ENCODE peak calls at places on chromosomes 2 and 18, in seven cellular contexts. K is left ventricle myocardium inferior, U is tibial artery, G is PC-3, A is fibroblast of lung, D is neural progenitor cell, N is GM23248. B is an unnamed sample.

GRCh38 chr2:8587251-8587791 is 94.5 kb upstream of the ID2 start:
- DNase-seq in A (no peak), K (no peak), G (no peak), N (no peak), U (no peak), D (no peak), B (no peak)

GRCh38 chr18:30086351-30086750 is 956.2 kb downstream of the DSC3 start:
- DNase-seq in K (no peak), N (no peak), A (no peak), G (no peak), D (no peak), U (no peak), B (no peak)

GRCh38 chr18:13562494-13563029 is 163.8 kb downstream of the FAM210A start:
- DNase-seq in N (no peak), D (no peak), A (no peak), U (no peak), G (no peak), K (no peak), B (no peak)

GRCh38 chr2:56680971-56681631 is 497.3 kb downstream of the CCDC85A start:
- DNase-seq in N (peak; percentile 41), D (no peak), U (no peak), G (peak; percentile 73), A (no peak), K (no peak), B (peak; percentile 5)

GRCh38 chr18:41646915-41647314 is 308.1 kb upstream of the PIK3C3 start:
- DNase-seq in D (no peak), A (no peak), N (no peak), U (no peak), K (no peak), G (no peak), B (no peak)

GRCh38 chr2:17877811-17878221 is 651 bp upstream of the KCNS3 start:
- DNase-seq in U (no peak), G (no peak), K (no peak), A (no peak), D (peak; percentile 60), N (peak; percentile 45), B (no peak)

GRCh38 chr18:31656754-31657153 is 27.6 kb downstream of the B4GALT6 start:
- DNase-seq in D (no peak), U (no peak), K (no peak), N (no peak), G (no peak), A (no peak), B (no peak)

GRCh38 chr18:1998121-1998520 is 573.2 kb downstream of the METTL4 start:
- DNase-seq in A (no peak), U (no peak), K (no peak), N (no peak), D (no peak), G (peak; percentile 18), B (no peak)

GRCh38 chr2:195848119-195848899 is 191.3 kb downstream of the SLC39A10 start:
- DNase-seq in D (no peak), A (no peak), G (peak; percentile 18), N (peak; percentile 7), U (no peak), K (no peak), B (no peak)

GRCh38 chr2:22450831-22451230 is 934.1 kb upstream of the KLHL29 start:
- DNase-seq in D (no peak), K (no peak), U (no peak), G (no peak), N (no peak), A (no peak), B (no peak)
- H3K9me3 ChIP-seq in D (peaks cover 7% of the 10 kb centered on the region), K (peaks cover 13% of the 10 kb centered on the region), U (no peaks in the 10 kb centered on the region), G (peaks cover 15% of the 10 kb centered on the region), N (no peaks in the 10 kb centered on the region), A (no peaks in the 10 kb centered on the region), B (no peaks in the 10 kb centered on the region)

GRCh38 chr2:12721571-12722444 is 5.1 kb downstream of the TRIB2 start:
- DNase-seq in G (no peak), U (no peak), N (no peak), A (no peak), D (peak; percentile 21), K (no peak), B (peak; percentile 94)
- H3K4me3 ChIP-seq in G (peak overlapping the region; percentile 95), U (peak overlapping the region; percentile 89), N (peak overlapping the region; percentile 98), A (peak overlapping the region; percentile 92), D (peak overlapping the region; percentile 94), K (peak overlapping the region; percentile 96), B (peak overlapping the region; percentile 88)

GRCh38 chr2:731711-732110 is 54.5 kb upstream of the TMEM18 start:
- DNase-seq in A (no peak), U (no peak), G (no peak), D (no peak), K (no peak), N (no peak), B (no peak)

GRCh38 chr2:736939-737338 is 59.7 kb upstream of the TMEM18 start:
- DNase-seq in G (no peak), N (no peak), U (no peak), A (no peak), K (no peak), D (no peak), B (no peak)

GRCh38 chr2:733001-733400 is 55.8 kb upstream of the TMEM18 start:
- DNase-seq in N (no peak), A (no peak), D (no peak), U (no peak), K (no peak), G (no peak), B (no peak)

GRCh38 chr2:733495-733894 is 56.3 kb upstream of the TMEM18 start:
- DNase-seq in D (no peak), U (no peak), A (no peak), N (no peak), K (no peak), G (no peak), B (no peak)

GRCh38 chr2:735670-736218 is 58.5 kb upstream of the TMEM18 start:
- DNase-seq in D (peak; percentile 36), G (no peak), K (no peak), N (no peak), U (no peak), A (no peak), B (no peak)
- H3K36me3 ChIP-seq in D (no peaks in the 10 kb centered on the region), G (no peaks in the 10 kb centered on the region), K (no peaks in the 10 kb centered on the region), N (no peaks in the 10 kb centered on the region), U (no peaks in the 10 kb centered on the region), A (no peaks in the 10 kb centered on the region), B (no peaks in the 10 kb centered on the region)

DNA sequence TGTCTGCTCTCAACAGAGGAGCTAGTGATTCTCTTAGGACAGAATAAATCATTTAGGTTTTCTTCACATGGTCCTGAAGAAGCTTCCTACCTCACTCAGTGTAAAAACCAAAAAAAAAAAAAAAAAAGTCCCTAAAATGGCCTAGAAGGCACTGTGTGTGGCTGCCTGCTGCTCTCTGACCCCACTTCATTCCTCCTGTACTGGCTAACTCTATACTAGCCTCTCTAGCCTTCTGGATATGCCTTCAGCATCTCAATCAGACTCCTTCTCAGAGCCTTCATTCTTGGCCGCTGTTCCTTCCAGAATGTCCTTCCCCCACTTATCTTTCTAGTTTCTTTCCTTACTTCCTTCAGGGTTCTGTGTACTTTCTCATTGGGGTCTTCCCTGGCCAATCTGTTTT is 82.1 kb downstream of the CERS6 start:
- DNase-seq in U (no peak), D (no peak), A (no peak), N (no peak), K (no peak), G (no peak), B (no peak)
- H3K9me3 ChIP-seq in U (no peaks in the 10 kb centered on the region), D (no peaks in the 10 kb centered on the region), A (no peaks in the 10 kb centered on the region), N (no peaks in the 10 kb centered on the region), K (peaks cover 16% of the 10 kb centered on the region), G (peaks cover 3% of the 10 kb centered on the region), B (peaks cover 13% of the 10 kb centered on the region)

GRCh38 chr2:127407091-127407490 is 11.1 kb upstream of the PROC start:
- DNase-seq in G (no peak), D (no peak), K (no peak), A (no peak), U (no peak), N (no peak), B (no peak)

GRCh38 chr2:127410871-127411396 is 7.3 kb upstream of the PROC start:
- DNase-seq in G (peak; percentile 70), U (no peak), D (no peak), A (peak; percentile 37), K (no peak), N (peak; percentile 83), B (peak; percentile 69)

GRCh38 chr2:127407661-127408003 is 10.6 kb upstream of the PROC start:
- DNase-seq in U (no peak), D (no peak), G (no peak), K (no peak), A (no peak), N (no peak), B (no peak)

GRCh38 chr2:127408004-127408806 is 10.0 kb upstream of the PROC start:
- DNase-seq in U (peak; percentile 96), G (peak; percentile 95), A (peak; percentile 83), N (peak; percentile 96), K (peak; percentile 92), D (peak; percentile 93), B (peak; percentile 89)

GRCh38 chr2:127408807-127409099 is 9.5 kb upstream of the PROC start:
- DNase-seq in N (no peak), G (no peak), U (no peak), K (no peak), D (peak; percentile 42), A (no peak), B (no peak)
- H3K4me3 ChIP-seq in N (no peak overlapping the region), G (peak overlapping the region; percentile 65), U (peak overlapping the region; percentile 50), K (peak overlapping the region; percentile 73), D (peak overlapping the region; percentile 64), A (no peak overlapping the region), B (no peak overlapping the region)

DNA sequence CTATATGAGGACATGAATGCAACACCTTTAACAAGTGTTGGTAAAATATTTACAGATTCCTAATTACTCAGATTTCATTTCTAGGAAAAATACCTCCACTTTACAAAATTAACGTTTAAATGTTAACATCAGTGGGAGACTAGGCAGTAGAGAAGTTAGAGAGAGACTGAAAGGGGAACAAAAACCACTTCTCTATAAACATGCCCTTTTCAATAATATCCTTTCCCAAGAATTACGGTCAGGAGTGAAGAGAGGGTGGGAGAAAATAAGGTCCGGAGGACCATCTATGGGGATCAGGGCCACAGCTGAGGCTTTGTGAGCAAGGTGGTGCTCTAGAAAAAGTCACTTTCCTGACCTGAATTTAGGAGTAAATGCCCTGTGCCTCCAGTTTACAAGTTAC is 65.3 kb upstream of the WIPF1 start:
- DNase-seq in A (no peak), U (no peak), K (no peak), G (no peak), N (no peak), D (no peak), B (no peak)
- H3K36me3 ChIP-seq in A (no peaks in the 10 kb centered on the region), U (no peaks in the 10 kb centered on the region), K (peaks cover 4% of the 10 kb centered on the region), G (no peaks in the 10 kb centered on the region), N (no peaks in the 10 kb centered on the region), D (no peaks in the 10 kb centered on the region), B (no peaks in the 10 kb centered on the region)

DNA sequence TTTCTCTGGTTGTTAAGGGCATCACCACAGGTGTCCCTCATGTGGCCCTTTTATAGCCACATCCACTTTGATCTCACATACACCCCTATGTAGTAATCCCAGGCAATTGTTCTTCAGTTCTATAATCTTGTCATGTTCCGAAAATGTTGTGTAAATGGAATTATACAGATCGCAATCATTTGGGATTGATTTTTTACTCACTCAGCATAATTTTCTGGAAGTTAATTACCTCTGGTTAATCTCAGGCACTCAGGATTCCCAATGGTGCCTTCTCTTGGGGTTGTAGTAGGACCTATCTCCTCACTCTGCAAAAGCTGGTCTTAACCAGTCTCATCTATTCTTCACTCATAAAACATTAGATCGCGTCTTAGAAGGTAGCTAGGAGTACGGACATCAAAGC is 1549.6 kb upstream of the DDX18 start:
- DNase-seq in G (no peak), D (no peak), N (no peak), U (no peak), A (no peak), K (no peak), B (no peak)
- H3K9me3 ChIP-seq in G (peaks cover 9% of the 10 kb centered on the region), D (peaks cover 5% of the 10 kb centered on the region), N (no peaks in the 10 kb centered on the region), U (peaks cover 10% of the 10 kb centered on the region), A (no peaks in the 10 kb centered on the region), K (peaks cover 63% of the 10 kb centered on the region), B (peaks cover 9% of the 10 kb centered on the region)

B was measured in MG63.